ENCODE peak calls at places on chromosomes 1 and 21, in ten cellular contexts. E, N, Y, O, V, X, A, B, T and L are unnamed samples.

GRCh38 chr1:94552071-94552586 is 10.6 kb upstream of the F3 start:
- DNase-seq in E (no peak), N (no peak), Y (no peak), O (no peak), V (no peak), X (peak; percentile 75), A (no peak), B (no peak), T (no peak), L (peak; percentile 48)

GRCh38 chr1:94621392-94621791 is 79.8 kb upstream of the F3 start:
- DNase-seq in E (no peak), N (no peak), Y (no peak), O (no peak), V (no peak), X (no peak), A (no peak), B (no peak), T (peak; percentile 75), L (no peak)

GRCh38 chr21:44398499-44398898 is 45.1 kb downstream of the TRPM2 start:
- DNase-seq in E (peak; percentile 4), N (no peak), Y (no peak), O (no peak), V (no peak), X (no peak), A (no peak), B (no peak), T (no peak), L (no peak)

GRCh38 chr1:107963601-107964396 is 1.2 kb downstream of the VAV3 start:
- DNase-seq in E (peak; percentile 52), N (peak; percentile 82), Y (no peak), O (peak; percentile 54), V (peak; percentile 18), X (peak; percentile 51), A (no peak), B (peak; percentile 25), T (peak; percentile 8), L (peak; percentile 48)

GRCh38 chr1:50108497-50109073 is at the start of gene ELAVL4:
- DNase-seq in E (no peak), N (no peak), Y (no peak), O (no peak), V (no peak), X (no peak), A (peak; percentile 95), B (no peak), T (no peak), L (no peak)

GRCh38 chr1:231626951-231627614 is 493 bp downstream of the DISC1 start:
- DNase-seq in E (peak; percentile 87), N (peak; percentile 90), Y (peak; percentile 62), O (peak; percentile 54), V (peak; percentile 11), X (peak; percentile 71), A (peak; percentile 34), B (peak; percentile 21), T (peak; percentile 31), L (peak; percentile 86)

GRCh38 chr21:31043495-31043894 is 5.2 kb upstream of the KRTAP19-8 start:
- DNase-seq in E (no peak), N (no peak), Y (no peak), O (no peak), V (no peak), X (no peak), A (no peak), B (no peak), T (no peak), L (no peak)

GRCh38 chr1:94678187-94678863 is 136.8 kb upstream of the F3 start:
- DNase-seq in E (no peak), N (no peak), Y (no peak), O (no peak), V (no peak), X (no peak), A (no peak), B (no peak), T (no peak), L (no peak)

GRCh38 chr1:59173721-59174120 is 123.2 kb upstream of the FGGY start:
- DNase-seq in E (no peak), N (no peak), Y (no peak), O (no peak), V (no peak), X (no peak), A (no peak), B (no peak), T (no peak), L (no peak)

GRCh38 chr1:29708381-29708780 is 472.1 kb downstream of the PTPRU start:
- DNase-seq in E (no peak), N (peak; percentile 53), Y (no peak), O (no peak), V (no peak), X (no peak), A (peak; percentile 88), B (no peak), T (no peak), L (no peak)

GRCh38 chr1:177306981-177307380 is 136.2 kb downstream of the BRINP2 start:
- DNase-seq in E (no peak), N (no peak), Y (no peak), O (no peak), V (no peak), X (no peak), A (no peak), B (no peak), T (no peak), L (no peak)

GRCh38 chr1:236081546-236082227 is 16.8 kb upstream of the NID1 start:
- DNase-seq in E (no peak), N (no peak), Y (no peak), O (no peak), V (no peak), X (no peak), A (no peak), B (no peak), T (no peak), L (no peak)

GRCh38 chr1:41626146-41626545 is 141.7 kb upstream of the EDN2 start:
- DNase-seq in E (no peak), N (no peak), Y (no peak), O (no peak), V (no peak), X (no peak), A (peak; percentile 61), B (no peak), T (peak; percentile 20), L (no peak)

GRCh38 chr1:30023300-30024022 is 699.9 kb downstream of the MATN1 start:
- DNase-seq in E (no peak), N (no peak), Y (no peak), O (no peak), V (no peak), X (no peak), A (no peak), B (no peak), T (no peak), L (no peak)

GRCh38 chr1:185646202-185646683 is 87.9 kb upstream of the HMCN1 start:
- DNase-seq in E (no peak), N (no peak), Y (no peak), O (no peak), V (no peak), X (no peak), A (peak; percentile 78), B (no peak), T (peak; percentile 88), L (no peak)

GRCh38 chr1:15742339-15742801 is at the start of gene TMEM82:
- DNase-seq in E (peak; percentile 59), N (no peak), Y (no peak), O (no peak), V (no peak), X (peak; percentile 47), A (no peak), B (no peak), T (no peak), L (no peak)

GRCh38 chr1:29033829-29034466 is 89.8 kb downstream of the TMEM200B start:
- DNase-seq in E (no peak), N (no peak), Y (no peak), O (no peak), V (no peak), X (no peak), A (peak; percentile 78), B (no peak), T (no peak), L (no peak)